ENCODE peak calls at places on chromosomes 16 and 17, in four cellular contexts. A, W, F and C are unnamed samples.

GRCh38 chr16:57187508-57187854 is 1.4 kb downstream of the RSPRY1 start:
- DNase-seq in A (peak), W (no peak), F (no peak), C (no peak)

GRCh38 chr17:64230551-64231408 is 32.3 kb downstream of the TEX2 start:
- DNase-seq in A (no peak), W (no peak), F (peak), C (no peak)

GRCh38 chr16:64206877-64207276 is 915.0 kb downstream of the CDH11 start:
- DNase-seq in A (no peak), W (no peak), F (no peak), C (no peak)

GRCh38 chr16:19598805-19599204 is 43.3 kb downstream of the VPS35L start:
- DNase-seq in A (no peak), W (no peak), F (no peak), C (no peak)

GRCh38 chr16:2093793-2094192 is 41.9 kb downstream of the PKD1 start:
- DNase-seq in A (no peak), W (no peak), F (no peak), C (no peak)

GRCh38 chr17:73262676-73263642 is 1.3 kb upstream of the CPSF4L start:
- DNase-seq in A (no peak), W (no peak), F (no peak), C (no peak)

GRCh38 chr17:63974594-63975192 is 2.0 kb upstream of the SCN4A start:
- DNase-seq in A (no peak), W (peak), F (no peak), C (no peak)

GRCh38 chr16:84643180-84643583 is 5.1 kb upstream of the KLHL36 start:
- DNase-seq in A (no peak), W (no peak), F (peak), C (no peak)

GRCh38 chr17:11852911-11853310 is 144.4 kb downstream of the ZNF18 start:
- DNase-seq in A (no peak), W (no peak), F (no peak), C (no peak)

GRCh38 chr16:64202571-64202970 is 919.3 kb downstream of the CDH11 start:
- DNase-seq in A (no peak), W (no peak), F (no peak), C (no peak)

GRCh38 chr17:78347453-78347852 is 12.4 kb downstream of the SOCS3 start:
- DNase-seq in A (no peak), W (no peak), F (no peak), C (no peak)

DNA sequence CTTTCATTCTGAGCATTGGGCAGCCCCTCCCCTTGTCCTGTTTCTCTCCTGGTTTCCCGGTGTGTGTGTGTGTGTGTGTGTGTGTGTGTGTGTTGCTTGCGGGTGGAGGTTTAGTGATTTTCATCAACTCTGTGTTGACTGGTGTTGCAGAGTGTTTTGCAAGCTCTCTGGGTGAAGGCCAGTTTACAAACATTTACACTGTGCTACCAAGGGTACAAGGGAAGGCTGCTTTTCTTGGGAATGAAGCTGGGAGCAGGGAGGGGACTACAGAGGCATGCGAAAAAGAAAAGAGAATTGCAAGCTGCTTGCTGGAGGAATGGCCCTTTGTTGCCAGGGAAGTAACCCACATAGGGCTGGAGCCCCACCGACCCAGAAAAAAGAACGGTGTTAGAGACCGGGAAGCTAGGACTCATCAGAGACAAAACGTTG is 29.6 kb downstream of the HS3ST3B1 start:
- DNase-seq in A (no peak), W (no peak), F (no peak), C (no peak)
- H3K4me3 ChIP-seq in A (no peak), W (no peak), F (no peak), C (no peak)

GRCh38 chr16:17330019-17330570 is 140.7 kb downstream of the XYLT1 start:
- DNase-seq in A (no peak), W (no peak), F (no peak), C (no peak)
- H3K4me3 ChIP-seq in A (no peak), W (no peak), F (no peak), C (no peak)

GRCh38 chr17:80465316-80465974 is 11.0 kb downstream of the NPTX1 start:
- DNase-seq in A (no peak), W (no peak), F (no peak), C (no peak)
- H3K4me3 ChIP-seq in A (no peak), W (no peak), F (no peak), C (no peak)

DNA sequence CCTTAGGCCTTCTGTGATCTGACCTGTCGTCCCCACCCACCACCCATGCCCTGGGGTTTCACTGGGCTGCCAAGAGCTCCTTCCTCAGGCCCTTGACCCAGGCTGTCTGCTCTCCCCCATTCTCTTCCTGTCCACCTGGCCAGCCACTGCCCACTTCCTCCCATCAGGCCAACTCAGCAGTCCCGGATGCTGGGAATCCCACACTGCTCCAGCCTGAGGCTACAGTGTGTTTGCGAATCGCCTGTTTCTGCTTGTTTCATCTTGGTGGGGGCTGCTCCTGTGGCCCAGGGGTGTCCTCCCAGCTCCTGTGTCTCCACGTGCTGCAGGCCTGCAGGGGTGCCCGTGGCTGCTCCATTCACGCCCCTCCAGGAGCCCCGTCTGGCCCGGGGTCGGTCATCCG is 839 bp upstream of the METRN start:
- DNase-seq in A (no peak), W (no peak), F (no peak), C (no peak)
- H3K4me3 ChIP-seq in A (no peak), W (no peak), F (no peak), C (no peak)

GRCh38 chr16:88771294-88771772 is 13.7 kb downstream of the PIEZO1 start:
- DNase-seq in A (no peak), W (no peak), F (no peak), C (no peak)

GRCh38 chr16:88768041-88768876 is 16.8 kb downstream of the PIEZO1 start:
- DNase-seq in A (peak), W (no peak), F (no peak), C (no peak)

GRCh38 chr16:88772871-88773811 is 11.9 kb downstream of the PIEZO1 start:
- DNase-seq in A (peak), W (no peak), F (peak), C (no peak)

GRCh38 chr16:88769617-88770458 is 15.2 kb downstream of the PIEZO1 start:
- DNase-seq in A (peak), W (no peak), F (no peak), C (peak)

DNA sequence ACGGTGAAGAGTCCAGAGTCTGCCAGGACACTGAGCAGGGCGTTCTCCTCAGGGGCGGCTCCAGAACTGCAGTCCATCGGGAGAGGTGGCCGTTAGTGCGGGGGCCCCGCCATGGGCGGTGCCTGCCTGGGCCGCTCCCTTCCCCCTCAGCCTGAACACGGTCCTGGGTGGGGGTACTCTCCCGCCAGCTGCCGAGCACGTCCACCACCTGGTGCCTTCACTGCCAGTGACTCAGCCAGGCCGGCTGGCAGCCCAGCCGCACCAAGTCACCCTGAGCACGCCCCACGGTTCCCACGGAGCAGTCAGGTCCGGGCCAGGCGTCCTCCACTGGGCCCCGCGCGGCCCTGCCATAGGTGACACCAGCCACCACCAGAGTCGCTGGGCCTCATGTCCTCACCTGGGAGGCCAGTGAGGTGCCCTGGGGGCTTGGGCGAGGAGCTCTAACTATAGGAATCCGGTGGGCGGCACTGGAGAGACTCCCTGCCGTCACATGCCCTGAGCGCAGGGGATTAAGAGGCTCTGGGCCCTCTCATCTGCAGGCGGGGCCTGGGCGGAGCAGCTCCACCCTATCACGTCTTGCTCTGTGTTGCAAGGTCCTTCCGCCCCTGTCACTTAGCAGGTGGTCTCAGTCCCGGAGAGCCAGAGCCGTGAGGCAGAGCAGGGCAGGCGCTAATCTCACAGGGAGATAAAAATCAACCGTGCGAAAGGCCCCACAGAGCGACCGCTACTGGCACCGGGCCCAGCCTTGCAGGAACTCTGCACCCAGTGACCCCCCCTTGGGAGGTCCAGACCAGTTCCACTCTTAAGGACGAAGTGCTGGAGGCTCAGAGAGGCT is 14.3 kb downstream of the PIEZO1 start:
- DNase-seq in A (peak), W (peak), F (no peak), C (peak)
- H3K4me3 ChIP-seq in A (peak), W (peak), F (no peak), C (peak)

GRCh38 chr17:28508325-28508724 is 2.2 kb downstream of the FOXN1 start:
- DNase-seq in A (no peak), W (no peak), F (no peak), C (no peak)
- H3K4me3 ChIP-seq in A (no peak), W (no peak), F (no peak), C (no peak)

GRCh38 chr16:29977063-29977462 is 3.4 kb downstream of the TAOK2 start:
- DNase-seq in A (no peak), W (no peak), F (no peak), C (no peak)
- H3K4me3 ChIP-seq in A (no peak), W (no peak), F (no peak), C (no peak)